ENCODE peak calls at places on chromosomes 4 and X, in ten cellular contexts. S, H, G, F, C, E, L, Y, J and M are unnamed samples.
A peak's percentile ranks its signal among the peaks of the same experiment; 100 is the strongest.

GRCh38 chr4:15198070-15198727 is 195.9 kb downstream of the CPEB2 start:
- DNase-seq in H (no peak), S (no peak), F (peak; percentile 8), J (no peak), G (peak; percentile 9), C (no peak), L (no peak), E (no peak), Y (no peak), M (no peak)

GRCh38 chr4:183443609-183444148 is 757 bp upstream of the CDKN2AIP start:
- DNase-seq in G (no peak), E (peak; percentile 25), C (no peak), H (peak; percentile 6), L (no peak), S (no peak), F (no peak), J (no peak), Y (peak; percentile 76), M (no peak)

GRCh38 chr4:141802324-141802723 is 165.9 kb downstream of the IL15 start:
- DNase-seq in F (peak; percentile 80), S (no peak), E (no peak), C (no peak), L (no peak), G (no peak), J (no peak), H (no peak), Y (no peak), M (no peak)

GRCh38 chr4:144734522-144734921 is 88.6 kb downstream of the HHIP start:
- DNase-seq in S (no peak), E (no peak), H (no peak), L (no peak), J (no peak), Y (no peak), F (peak; percentile 42), G (no peak), C (no peak), M (peak; percentile 6)

GRCh38 chr4:173192375-173193162 is 24.0 kb downstream of the GALNT7 start:
- DNase-seq in J (no peak), E (no peak), S (no peak), Y (no peak), G (no peak), F (no peak), C (no peak), L (no peak), H (no peak), M (no peak)

GRCh38 chrX:30313322-30313721 is 4.1 kb upstream of the NR0B1 start:
- DNase-seq in S (no peak), H (no peak), J (no peak), F (no peak), C (no peak), E (no peak), Y (no peak), G (no peak), L (no peak), M (no peak)

GRCh38 chr4:113300384-113301011 is 251.0 kb downstream of the ANK2 start:
- DNase-seq in G (no peak), S (peak; percentile 39), L (no peak), F (peak; percentile 95), J (no peak), H (no peak), E (no peak), Y (no peak), C (no peak), M (peak; percentile 67)

GRCh38 chr4:8184061-8184460 is 15.0 kb upstream of the SH3TC1 start:
- DNase-seq in S (no peak), E (no peak), L (no peak), H (no peak), J (no peak), F (no peak), C (no peak), Y (no peak), G (no peak), M (no peak)

GRCh38 chrX:131572372-131573014 is 28.6 kb downstream of the OR13H1 start:
- DNase-seq in L (no peak), F (no peak), C (no peak), Y (no peak), S (no peak), G (no peak), J (no peak), H (no peak), E (no peak), M (no peak)

GRCh38 chrX:48891402-48892288 is 5.9 kb downstream of the TIMM17B start:
- DNase-seq in F (peak; percentile 75), E (peak; percentile 70), G (peak; percentile 73), S (peak; percentile 89), H (peak; percentile 40), L (peak; percentile 70), J (peak; percentile 89), Y (peak; percentile 91), C (peak; percentile 85), M (peak; percentile 82)

GRCh38 chr4:161530710-161531109 is 633.1 kb downstream of the FSTL5 start:
- DNase-seq in C (no peak), E (no peak), F (no peak), G (no peak), L (no peak), Y (no peak), J (no peak), S (no peak), H (no peak), M (no peak)

GRCh38 chr4:128107766-128108165 is 46.7 kb downstream of the LARP1B start:
- DNase-seq in E (no peak), G (no peak), S (no peak), Y (no peak), F (peak; percentile 4), J (no peak), L (no peak), C (no peak), H (no peak), M (peak; percentile 29)

GRCh38 chr4:53863163-53863562 is 201.2 kb downstream of the CHIC2 start:
- DNase-seq in E (no peak), S (peak; percentile 36), Y (peak; percentile 65), C (no peak), G (no peak), L (no peak), J (no peak), H (no peak), F (peak; percentile 92), M (no peak)

GRCh38 chr4:110306363-110306762 is 107.9 kb upstream of the ELOVL6 start:
- DNase-seq in J (no peak), F (peak; percentile 40), C (no peak), S (no peak), G (no peak), H (no peak), E (no peak), Y (no peak), L (no peak), M (no peak)

GRCh38 chr4:2598661-2599654 is 62.5 kb downstream of the FAM193A start:
- DNase-seq in L (no peak), S (no peak), H (no peak), J (peak; percentile 41), G (no peak), Y (no peak), C (no peak), E (no peak), F (no peak), M (no peak)

GRCh38 chr4:183960912-183961569 is 55.9 kb downstream of the STOX2 start:
- DNase-seq in Y (no peak), E (no peak), H (no peak), S (peak; percentile 56), G (peak; percentile 38), J (no peak), F (no peak), L (no peak), C (no peak), M (no peak)

GRCh38 chr4:183588169-183588675 is 70.8 kb downstream of the RWDD4 start:
- DNase-seq in Y (no peak), E (no peak), G (peak; percentile 24), S (no peak), L (no peak), J (no peak), F (peak; percentile 67), H (no peak), C (no peak), M (peak; percentile 32)